ENCODE peak calls at places on chromosomes 16 and 17, in five cellular contexts. X is Jurkat, Clone E6-1; N is stromal cell of bone marrow; W is PC-3; Q is C1 segment of cervical spinal cord. Z is an unnamed sample.

GRCh38 chr17:6700948-6701307 is 12.2 kb downstream of the SLC13A5 start:
- DNase-seq in W (no peak), X (no peak), N (no peak), Q (no peak), Z (no peak)

GRCh38 chr17:42329025-42329976 is 41.0 kb downstream of the STAT5A start:
- DNase-seq in Q (no peak), W (no peak), X (no peak), N (no peak), Z (no peak)

GRCh38 chr16:66188786-66189725 is 177.4 kb upstream of the CDH5 start:
- DNase-seq in Q (no peak), N (peak), W (no peak), X (no peak), Z (no peak)

GRCh38 chr16:85894266-85894665 is 4.7 kb upstream of the IRF8 start:
- DNase-seq in X (no peak), N (no peak), Q (no peak), W (peak), Z (no peak)

GRCh38 chr16:17277981-17278381 is 192.8 kb downstream of the XYLT1 start:
- DNase-seq in N (no peak), W (no peak), X (no peak), Q (no peak), Z (no peak)

GRCh38 chr16:70463235-70463634 is 8.8 kb downstream of the FCSK start:
- DNase-seq in N (no peak), Q (no peak), W (no peak), X (no peak), Z (no peak)

GRCh38 chr17:1165836-1166235 is 13.9 kb downstream of the ABR start:
- DNase-seq in W (no peak), Q (no peak), X (no peak), N (no peak), Z (no peak)

GRCh38 chr17:40038882-40039513 is 15.2 kb downstream of the MED24 start:
- DNase-seq in W (peak), X (no peak), Q (no peak), N (peak), Z (no peak)

GRCh38 chr16:66228791-66229190 is 137.7 kb upstream of the CDH5 start:
- DNase-seq in X (no peak), W (no peak), Q (no peak), N (no peak), Z (no peak)

GRCh38 chr16:72174726-72175125 is 2.8 kb upstream of the PMFBP1 start:
- DNase-seq in Q (no peak), W (no peak), N (no peak), X (no peak), Z (no peak)

GRCh38 chr16:12201863-12202262 is 225.3 kb downstream of the SNX29 start:
- DNase-seq in W (no peak), X (no peak), N (no peak), Q (no peak), Z (no peak)

GRCh38 chr17:82221341-82221902 is 7.4 kb upstream of the SLC16A3 start:
- DNase-seq in X (no peak), W (no peak), N (no peak), Q (no peak), Z (no peak)

GRCh38 chr16:1647904-1648303 is 30.2 kb upstream of the JPT2 start:
- DNase-seq in X (no peak), Q (no peak), N (no peak), W (no peak), Z (no peak)

GRCh38 chr16:50932348-50932916 is 190.5 kb downstream of the CYLD start:
- DNase-seq in X (no peak), N (no peak), W (no peak), Q (no peak), Z (no peak)

GRCh38 chr16:57028086-57028485 is 38.7 kb downstream of the NLRC5 start:
- DNase-seq in Q (no peak), N (no peak), W (peak), X (no peak), Z (no peak)

GRCh38 chr17:42660692-42661345 is 1.7 kb downstream of the TUBG2 start:
- DNase-seq in N (peak), Q (no peak), W (peak), X (no peak), Z (no peak)

GRCh38 chr16:88461291-88462269 is 8.5 kb downstream of the ZFPM1 start:
- DNase-seq in X (no peak), Q (no peak), N (no peak), W (no peak), Z (no peak)

GRCh38 chr17:73933871-73934270 is 269.6 kb upstream of the RPL38 start:
- DNase-seq in W (no peak), Q (no peak), X (no peak), N (no peak), Z (no peak)

GRCh38 chr17:4407851-4408250 is 25.9 kb upstream of the SPNS3 start:
- DNase-seq in Q (no peak), W (peak), X (no peak), N (no peak), Z (no peak)

GRCh38 chr16:84897911-84898377 is 78.2 kb downstream of the CRISPLD2 start:
- DNase-seq in X (no peak), W (no peak), N (no peak), Q (no peak), Z (no peak)

GRCh38 chr17:73311428-73311780 is 397 bp downstream of the CDC42EP4 start:
- DNase-seq in N (no peak), Q (no peak), W (no peak), X (no peak), Z (no peak)

GRCh38 chr16:89593841-89594240 is 18.3 kb downstream of the CPNE7 start:
- DNase-seq in N (no peak), Q (no peak), W (no peak), X (peak), Z (peak)

GRCh38 chr17:74529243-74529642 is 2.0 kb downstream of the CD300LB start:
- DNase-seq in Q (no peak), W (no peak), N (no peak), X (no peak), Z (no peak)

GRCh38 chr17:77445030-77445907 is 304.5 kb downstream of the SEC14L1 start:
- DNase-seq in X (peak), Q (no peak), N (no peak), W (no peak), Z (peak)

GRCh38 chr16:69909043-69909442 is 42.1 kb upstream of the CLEC18A start:
- DNase-seq in X (no peak), N (no peak), W (no peak), Q (no peak), Z (no peak)

GRCh38 chr17:29977836-29978235 is 36.4 kb downstream of the EFCAB5 start:
- DNase-seq in Q (no peak), X (no peak), N (peak), W (no peak), Z (no peak)

GRCh38 chr16:3578610-3579551 is 1.7 kb upstream of the NLRC3 start:
- DNase-seq in W (no peak), X (peak), N (no peak), Q (no peak), Z (peak)

GRCh38 chr17:29163563-29163962 is 16.6 kb downstream of the MYO18A start:
- DNase-seq in W (no peak), Q (no peak), X (no peak), N (no peak), Z (no peak)

GRCh38 chr17:33667052-33667509 is 374.0 kb upstream of the ASIC2 start:
- DNase-seq in Q (no peak), X (peak), W (peak), N (no peak), Z (no peak)

GRCh38 chr17:82160081-82160480 is 52.6 kb downstream of the CCDC57 start:
- DNase-seq in N (no peak), Q (no peak), W (peak), X (no peak), Z (no peak)